ENCODE peak calls at places on chromosome 9, in four cellular contexts. T is PC-9; A is CD8-positive, alpha-beta T cell; S is pancreas. Y is an unnamed sample.

GRCh38 chr9:133135193-133135745 is 14.2 kb upstream of the RALGDS start:
- DNase-seq in A (peak; percentile 62), S (peak; percentile 78), T (peak; percentile 100), Y (peak; percentile 80)

GRCh38 chr9:34992376-34992951 is 2.9 kb downstream of the DNAJB5 start:
- DNase-seq in S (no peak), A (peak; percentile 34), T (no peak), Y (no peak)

GRCh38 chr9:89978185-89978584 is 373.4 kb downstream of the GADD45G start:
- DNase-seq in T (no peak), A (no peak), S (no peak), Y (no peak)

GRCh38 chr9:33739407-33739806 is 56.0 kb upstream of the PRSS3 start:
- DNase-seq in S (no peak), T (no peak), A (no peak), Y (no peak)

GRCh38 chr9:132423503-132423902 is 13.5 kb downstream of the CFAP77 start:
- DNase-seq in T (no peak), S (no peak), A (no peak), Y (no peak)

GRCh38 chr9:105329729-105330082 is 85.3 kb downstream of the SLC44A1 start:
- DNase-seq in T (no peak), S (no peak), A (no peak), Y (no peak)

GRCh38 chr9:98360176-98360708 is 104.8 kb upstream of the TBC1D2 start:
- DNase-seq in T (no peak), S (no peak), A (no peak), Y (no peak)

GRCh38 chr9:136694163-136694864 is 7.1 kb upstream of the AGPAT2 start:
- DNase-seq in T (peak; percentile 82), A (peak; percentile 29), S (peak; percentile 90), Y (peak; percentile 67)

GRCh38 chr9:117073539-117074336 is 341.1 kb downstream of the ASTN2 start:
- DNase-seq in S (no peak), A (no peak), T (peak; percentile 25), Y (peak; percentile 55)

GRCh38 chr9:79195904-79196303 is 375.9 kb upstream of the TLE4 start:
- DNase-seq in T (no peak), A (no peak), S (no peak), Y (no peak)

GRCh38 chr9:112447283-112447761 is 39.3 kb upstream of the KIAA1958 start:
- DNase-seq in T (no peak), S (no peak), A (no peak), Y (no peak)

GRCh38 chr9:137759117-137759516 is 118.5 kb upstream of the CACNA1B start:
- DNase-seq in S (no peak), T (no peak), A (no peak), Y (no peak)

GRCh38 chr9:5205071-5205470 is 19.6 kb upstream of the INSL6 start:
- DNase-seq in A (no peak), T (no peak), S (no peak), Y (no peak)

GRCh38 chr9:37951671-37952579 is 48.0 kb upstream of the SLC25A51 start:
- DNase-seq in T (no peak), S (no peak), A (no peak), Y (no peak)

GRCh38 chr9:107131108-107131799 is 151.8 kb upstream of the RAD23B start:
- DNase-seq in S (no peak), A (no peak), T (no peak), Y (no peak)

GRCh38 chr9:131407717-131408195 is 13.9 kb downstream of the PRRC2B start:
- DNase-seq in T (no peak), S (no peak), A (peak; percentile 60), Y (peak; percentile 58)

GRCh38 chr9:129276486-129277260 is 98.6 kb upstream of the IER5L start:
- DNase-seq in T (no peak), S (peak; percentile 40), A (no peak), Y (no peak)

GRCh38 chr9:123933401-123933800 is 3.5 kb upstream of the DENND1A start:
- DNase-seq in A (no peak), S (no peak), T (no peak), Y (no peak)

GRCh38 chr9:25724424-25724823 is 46.2 kb upstream of the TUSC1 start:
- DNase-seq in A (no peak), S (no peak), T (no peak), Y (no peak)

GRCh38 chr9:108444400-108445358 is 411.1 kb downstream of the ACTL7B start:
- DNase-seq in S (no peak), T (peak; percentile 71), A (no peak), Y (no peak)

GRCh38 chr9:133916159-133916541 is 76.0 kb downstream of the VAV2 start:
- DNase-seq in S (no peak), T (no peak), A (no peak), Y (no peak)

GRCh38 chr9:121474225-121474947 is 25.3 kb downstream of the GGTA1 start:
- DNase-seq in T (peak; percentile 64), A (no peak), S (no peak), Y (no peak)

GRCh38 chr9:35236692-35237091 is 74.9 kb downstream of the UNC13B start:
- DNase-seq in T (no peak), A (no peak), S (no peak), Y (no peak)

GRCh38 chr9:68947015-68947414 is 66.9 kb downstream of the PRKACG start:
- DNase-seq in S (no peak), T (no peak), A (no peak), Y (no peak)

GRCh38 chr9:15155323-15155722 is 151.7 kb downstream of the TTC39B start:
- DNase-seq in A (no peak), T (no peak), S (no peak), Y (no peak)

GRCh38 chr9:93088656-93089015 is 7.4 kb upstream of the CARD19 start:
- DNase-seq in A (no peak), T (no peak), S (peak; percentile 38), Y (no peak)

GRCh38 chr9:134130503-134131375 is 5.1 kb upstream of the WDR5 start:
- DNase-seq in A (no peak), S (peak; percentile 86), T (peak; percentile 95), Y (peak; percentile 99)

GRCh38 chr9:95726756-95727155 is 148.7 kb upstream of the ERCC6L2 start:
- DNase-seq in A (no peak), T (no peak), S (no peak), Y (no peak)

GRCh38 chr9:91500509-91501011 is 76.9 kb upstream of the NFIL3 start:
- DNase-seq in T (peak; percentile 34), A (no peak), S (no peak), Y (no peak)

GRCh38 chr9:104997536-104997935 is 69.6 kb upstream of the ABCA1 start:
- DNase-seq in S (no peak), A (no peak), T (no peak), Y (no peak)

GRCh38 chr9:114278881-114279570 is 43.9 kb upstream of the ORM1 start:
- DNase-seq in A (no peak), T (peak; percentile 78), S (peak; percentile 19), Y (no peak)

GRCh38 chr9:130387905-130388304 is 56.9 kb upstream of the ASS1 start:
- DNase-seq in T (no peak), S (no peak), A (no peak), Y (no peak)

Y was measured in thyroid gland.